ENCODE peak calls at places on chromosomes 16 and 17, in five cellular contexts. Q is OCI-LY7, C is A549, R is dorsolateral prefrontal cortex, E is fibroblast of villous mesenchyme. B is an unnamed sample.

GRCh38 chr17:58324409-58325288 is 3.9 kb downstream of the TSPOAP1 start:
- DNase-seq in E (peak), C (no peak), Q (no peak), R (no peak), B (no peak)

GRCh38 chr17:35918665-35919064 is 11.9 kb downstream of the RDM1 start:
- DNase-seq in E (no peak), Q (no peak), R (no peak), C (no peak), B (peak)

GRCh38 chr17:40763752-40764151 is 8.2 kb downstream of the KRT26 start:
- DNase-seq in R (no peak), E (no peak), Q (no peak), C (no peak), B (no peak)

GRCh38 chr17:32604966-32605365 is 118.2 kb downstream of the CDK5R1 start:
- DNase-seq in R (no peak), E (no peak), Q (no peak), C (no peak), B (no peak)

GRCh38 chr17:13888043-13888442 is 181.3 kb upstream of the COX10 start:
- DNase-seq in Q (no peak), C (no peak), R (no peak), E (peak), B (peak)

GRCh38 chr16:84084570-84085270 is 32.0 kb downstream of the MBTPS1 start:
- DNase-seq in C (peak), R (no peak), Q (peak), E (peak), B (peak)

GRCh38 chr17:20961551-20961950 is 81.3 kb downstream of the USP22 start:
- DNase-seq in Q (no peak), C (no peak), E (no peak), R (no peak), B (peak)

GRCh38 chr17:46025060-46025459 is 26.0 kb downstream of the STH start:
- DNase-seq in E (no peak), C (no peak), Q (no peak), R (no peak), B (no peak)

GRCh38 chr16:67216612-67217490 is 10.1 kb upstream of the TMEM208 start:
- DNase-seq in Q (no peak), R (no peak), C (no peak), E (no peak), B (no peak)

GRCh38 chr17:79258042-79258441 is 183.4 kb downstream of the ENGASE start:
- DNase-seq in Q (no peak), C (no peak), E (no peak), R (no peak), B (no peak)

GRCh38 chr17:44971776-44972483 is 3.8 kb upstream of the C1QL1 start:
- DNase-seq in Q (no peak), C (no peak), E (peak), R (no peak), B (peak)

GRCh38 chr17:41494524-41494923 is 4.8 kb upstream of the KRT36 start:
- DNase-seq in R (no peak), Q (no peak), C (no peak), E (peak), B (peak)

GRCh38 chr17:57906910-57907309 is 48.3 kb downstream of the CUEDC1 start:
- DNase-seq in R (peak), E (peak), C (peak), Q (no peak), B (no peak)

GRCh38 chr17:59330314-59330942 is 1.0 kb upstream of the YPEL2 start:
- DNase-seq in R (no peak), Q (no peak), C (peak), E (peak), B (no peak)

GRCh38 chr17:59331129-59331928 is at the start of gene YPEL2:
- DNase-seq in C (peak), E (peak), R (peak), Q (peak), B (peak)

GRCh38 chr17:59327891-59328290 is 3.6 kb upstream of the YPEL2 start:
- DNase-seq in R (no peak), E (no peak), Q (no peak), C (peak), B (no peak)

GRCh38 chr17:59328534-59329095 is 2.8 kb upstream of the YPEL2 start:
- DNase-seq in R (no peak), C (no peak), E (no peak), Q (no peak), B (no peak)

GRCh38 chr17:59329558-59330313 is 1.7 kb upstream of the YPEL2 start:
- DNase-seq in Q (peak), C (peak), R (peak), E (peak), B (peak)
- TF ChIP-seq CTCF in Q (peak), C (peak), R (peak), E (peak), B (peak)

GRCh38 chr17:49002331-49002730 is 5.1 kb downstream of the IGF2BP1 start:
- DNase-seq in E (no peak), R (no peak), Q (no peak), C (no peak), B (no peak)
- H3K4me3 ChIP-seq in E (peak), R (no peak), Q (peak), C (peak), B (no peak)

GRCh38 chr17:49191917-49192741 is 18.2 kb downstream of the GNGT2 start:
- DNase-seq in R (peak), C (peak), Q (peak), E (peak), B (peak)
- TF ChIP-seq CTCF in R (peak), C (peak), Q (peak), E (peak), B (peak)

GRCh38 chr16:78485188-78485898 is 385.9 kb downstream of the WWOX start:
- DNase-seq in C (no peak), E (no peak), R (no peak), Q (no peak), B (no peak)

GRCh38 chr16:78485899-78486221 is 386.4 kb downstream of the WWOX start:
- DNase-seq in E (no peak), C (no peak), R (no peak), Q (no peak), B (no peak)

GRCh38 chr16:78487471-78487870 is 388.0 kb downstream of the WWOX start:
- DNase-seq in R (no peak), C (no peak), Q (no peak), E (peak), B (no peak)

GRCh38 chr16:78483124-78483992 is 383.9 kb downstream of the WWOX start:
- DNase-seq in R (no peak), C (no peak), Q (no peak), E (no peak), B (no peak)

DNA sequence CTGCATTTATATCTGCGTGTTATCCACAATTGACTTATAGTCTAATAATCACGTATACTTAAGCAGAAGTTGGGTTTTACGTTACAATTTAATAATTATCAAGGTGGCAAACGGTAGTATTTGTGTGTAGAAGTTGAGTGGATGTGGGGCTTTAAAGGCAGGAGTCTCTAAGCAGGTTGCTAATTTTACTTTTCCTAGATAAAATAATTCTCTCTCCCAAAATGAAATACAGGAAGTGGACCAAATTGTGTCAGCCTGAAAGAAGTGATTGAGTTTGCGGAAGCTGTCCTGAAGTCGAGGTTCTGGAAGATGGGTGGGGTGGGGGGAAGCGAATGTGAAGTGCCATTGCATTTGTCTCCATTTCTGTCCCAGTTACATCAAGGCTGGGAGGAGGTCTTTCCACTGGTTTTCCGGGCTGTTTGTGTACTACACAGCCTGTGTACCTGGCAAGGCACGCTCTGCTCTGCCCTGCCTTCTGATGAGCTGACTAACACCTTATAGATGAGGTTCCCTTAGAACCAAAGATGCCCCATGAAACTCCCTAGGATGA is 385.1 kb downstream of the WWOX start:
- DNase-seq in Q (no peak), C (no peak), E (no peak), R (no peak), B (no peak)
- H3K4me3 ChIP-seq in Q (no peak), C (no peak), E (no peak), R (no peak), B (no peak)

DNA sequence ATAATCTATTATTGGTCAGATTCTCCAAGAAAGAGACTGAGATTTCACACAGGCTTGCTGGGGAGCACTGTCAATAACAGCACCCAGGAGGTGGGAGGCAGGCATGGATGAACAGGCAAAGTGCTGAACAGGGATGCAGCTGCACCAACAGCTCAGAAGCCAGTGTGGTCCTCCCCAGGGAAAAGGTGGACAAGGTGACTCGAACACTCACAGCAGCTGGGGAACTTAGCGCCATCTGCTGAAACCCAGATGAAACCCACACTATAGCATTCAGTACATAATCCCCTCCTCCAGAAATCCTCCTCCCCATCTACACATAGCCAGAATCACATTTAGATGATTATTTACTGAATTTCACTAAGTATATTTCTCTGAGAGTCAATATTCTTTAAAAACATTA is 255.2 kb upstream of the WSB1 start:
- DNase-seq in R (no peak), C (peak), E (no peak), Q (peak), B (no peak)
- TF ChIP-seq CTCF in R (no peak), C (peak), E (no peak), Q (peak), B (no peak)

GRCh38 chr16:85554791-85555548 is 58.2 kb upstream of the GSE1 start:
- DNase-seq in C (peak), E (peak), R (no peak), Q (peak), B (peak)

GRCh38 chr16:85556456-85557082 is 56.6 kb upstream of the GSE1 start:
- DNase-seq in C (peak), Q (peak), E (peak), R (no peak), B (no peak)

GRCh38 chr16:85557976-85558589 is 55.0 kb upstream of the GSE1 start:
- DNase-seq in R (no peak), C (no peak), Q (peak), E (no peak), B (no peak)

GRCh38 chr16:85555549-85556455 is 57.3 kb upstream of the GSE1 start:
- DNase-seq in C (peak), R (no peak), E (peak), Q (peak), B (peak)

GRCh38 chr16:85557083-85557975 is 55.8 kb upstream of the GSE1 start:
- DNase-seq in C (peak), R (no peak), E (no peak), Q (peak), B (no peak)
- H3K4me3 ChIP-seq in C (peak), R (peak), E (peak), Q (peak), B (peak)

DNA sequence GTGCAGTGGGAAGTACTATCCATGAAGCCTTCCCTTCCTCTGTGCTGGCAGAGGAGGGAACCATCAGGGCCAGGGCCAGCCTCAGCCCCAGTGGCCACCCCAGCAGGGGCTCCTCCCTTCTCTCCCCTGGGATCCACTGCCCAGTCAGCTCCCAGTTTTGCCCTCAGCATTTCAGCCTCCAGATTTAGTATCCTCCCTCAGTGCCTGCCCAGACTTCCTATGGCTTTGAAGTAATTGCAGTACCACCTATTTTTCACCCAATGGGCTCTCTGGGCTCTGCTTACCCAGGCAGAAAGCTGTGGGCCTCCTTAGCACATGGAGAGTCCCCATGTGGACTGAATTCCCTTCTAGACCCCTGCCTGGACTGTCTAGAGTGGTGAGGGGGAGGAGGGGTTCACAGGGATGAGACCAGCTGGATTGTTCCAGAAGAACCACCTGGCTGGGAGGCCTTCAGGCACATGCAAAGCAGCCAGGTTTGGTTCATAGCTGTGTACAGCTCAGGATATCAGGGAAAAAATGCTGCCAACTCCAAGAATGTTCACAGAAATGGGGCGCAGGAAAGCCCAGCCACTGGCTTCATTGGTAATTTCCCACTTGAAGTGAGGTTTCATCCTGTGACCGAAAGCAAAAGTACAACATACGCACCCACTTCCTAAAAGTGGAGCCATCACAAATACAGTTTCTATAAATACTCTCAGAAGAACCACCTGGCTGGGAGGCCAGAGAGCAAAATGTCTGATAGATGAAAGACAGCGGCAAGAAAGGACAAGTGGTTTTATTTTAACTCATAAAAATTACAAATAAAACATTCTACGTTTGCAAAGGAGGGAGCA is 15.2 kb upstream of the HERPUD1 start:
- DNase-seq in R (no peak), C (no peak), E (no peak), Q (peak), B (no peak)
- TF ChIP-seq CTCF in R (no peak), C (no peak), E (no peak), Q (no peak), B (no peak)

B was measured in cardiac fibroblast.